ENCODE peak calls at places on chromosomes 16 and 17, in four cellular contexts. Y is K562, U is GM12878, O is fibroblast of lung. I is an unnamed sample.

GRCh38 chr16:56111100-56111499 is 80.2 kb upstream of the GNAO1 start:
- DNase-seq in U (no peak), O (no peak), Y (no peak), I (no peak)

GRCh38 chr16:11876306-11876705 is 25.0 kb upstream of the RSL1D1 start:
- DNase-seq in U (no peak), Y (no peak), O (no peak), I (no peak)

GRCh38 chr16:1310832-1311200 is 1.4 kb downstream of the UBE2I start:
- DNase-seq in U (no peak), Y (no peak), O (no peak), I (peak; percentile 71)

GRCh38 chr17:39205112-39205526 is 5.0 kb downstream of the RPL19 start:
- DNase-seq in Y (no peak), U (no peak), O (no peak), I (no peak)

GRCh38 chr16:27363797-27364196 is 38.2 kb upstream of the IL21R start:
- DNase-seq in U (no peak), O (no peak), Y (no peak), I (no peak)

GRCh38 chr16:78720416-78720815 is 621.0 kb downstream of the WWOX start:
- DNase-seq in Y (no peak), O (no peak), U (no peak), I (no peak)

GRCh38 chr16:31460582-31461002 is 1.3 kb downstream of the ARMC5 start:
- DNase-seq in U (no peak), O (peak; percentile 50), Y (peak; percentile 9), I (peak; percentile 67)

GRCh38 chr17:59848385-59848668 is 44.4 kb downstream of the TUBD1 start:
- DNase-seq in U (no peak), O (no peak), Y (no peak), I (no peak)

GRCh38 chr17:44198721-44199552 is 747 bp downstream of the ATXN7L3 start:
- DNase-seq in Y (peak; percentile 91), O (peak; percentile 30), U (no peak), I (peak; percentile 77)

GRCh38 chr16:81581107-81581506 is 136.5 kb downstream of the CMIP start:
- DNase-seq in O (peak; percentile 77), U (no peak), Y (no peak), I (no peak)

GRCh38 chr16:964696-965395 is 5.9 kb downstream of the LMF1 start:
- DNase-seq in O (peak; percentile 47), U (no peak), Y (no peak), I (no peak)

GRCh38 chr16:69078073-69078472 is 27.4 kb upstream of the HAS3 start:
- DNase-seq in U (no peak), Y (no peak), O (no peak), I (no peak)

GRCh38 chr16:68739964-68740627 is 3.0 kb downstream of the CDH1 start:
- DNase-seq in U (no peak), O (no peak), Y (no peak), I (peak; percentile 27)

GRCh38 chr16:15810411-15810810 is 46.4 kb downstream of the MYH11 start:
- DNase-seq in Y (no peak), O (peak; percentile 36), U (no peak), I (no peak)

GRCh38 chr16:53826658-53827057 is 122.7 kb downstream of the FTO start:
- DNase-seq in Y (no peak), O (no peak), U (no peak), I (no peak)

GRCh38 chr16:68335175-68335574 is 24.4 kb downstream of the PRMT7 start:
- DNase-seq in Y (no peak), O (peak; percentile 50), U (no peak), I (no peak)

GRCh38 chr17:19724501-19725420 is 8.4 kb upstream of the SLC47A2 start:
- DNase-seq in U (no peak), Y (no peak), O (peak; percentile 9), I (no peak)

GRCh38 chr16:24685539-24686432 is 43.7 kb upstream of the TNRC6A start:
- DNase-seq in Y (peak; percentile 18), O (peak; percentile 83), U (no peak), I (no peak)

GRCh38 chr16:83813818-83814653 is 6.3 kb downstream of the HSBP1 start:
- DNase-seq in Y (no peak), O (peak; percentile 74), U (no peak), I (peak; percentile 14)

GRCh38 chr16:58507963-58508670 is 7.2 kb upstream of the SETD6 start:
- DNase-seq in Y (no peak), U (no peak), O (no peak), I (no peak)

GRCh38 chr17:32498362-32498761 is 11.6 kb downstream of the CDK5R1 start:
- DNase-seq in U (no peak), Y (no peak), O (no peak), I (no peak)

GRCh38 chr17:4054446-4054845 is 88.4 kb downstream of the ZZEF1 start:
- DNase-seq in Y (no peak), O (no peak), U (no peak), I (no peak)

GRCh38 chr17:4719146-4719545 is 8.7 kb downstream of the ARRB2 start:
- DNase-seq in O (no peak), U (no peak), Y (no peak), I (no peak)

GRCh38 chr17:78774456-78774855 is 7.6 kb downstream of the CYTH1 start:
- DNase-seq in Y (no peak), U (no peak), O (no peak), I (peak; percentile 47)
- H3K27ac ChIP-seq in Y (no peak overlapping the region), U (peak overlapping the region; percentile 97), O (no peak overlapping the region), I (peak overlapping the region; percentile 82)

GRCh38 chr16:49775581-49775980 is 80.3 kb downstream of the ZNF423 start:
- DNase-seq in O (no peak), U (no peak), Y (no peak), I (no peak)
- H3K4me2 ChIP-seq in O (no peak overlapping the region), U (no peak overlapping the region), Y (no peak overlapping the region), I (no peak overlapping the region)

GRCh38 chr16:29717113-29717512 is 28.7 kb downstream of the C16orf54 start:
- DNase-seq in Y (no peak), U (no peak), O (no peak), I (no peak)

GRCh38 chr16:29712770-29713169 is 33.0 kb downstream of the C16orf54 start:
- DNase-seq in U (no peak), Y (no peak), O (no peak), I (no peak)

GRCh38 chr16:29710227-29711219 is 31.5 kb downstream of the QPRT start:
- DNase-seq in Y (peak; percentile 39), U (no peak), O (peak; percentile 78), I (peak; percentile 83)

GRCh38 chr16:29714972-29715371 is 30.8 kb downstream of the C16orf54 start:
- DNase-seq in Y (no peak), U (no peak), O (no peak), I (no peak)

DNA sequence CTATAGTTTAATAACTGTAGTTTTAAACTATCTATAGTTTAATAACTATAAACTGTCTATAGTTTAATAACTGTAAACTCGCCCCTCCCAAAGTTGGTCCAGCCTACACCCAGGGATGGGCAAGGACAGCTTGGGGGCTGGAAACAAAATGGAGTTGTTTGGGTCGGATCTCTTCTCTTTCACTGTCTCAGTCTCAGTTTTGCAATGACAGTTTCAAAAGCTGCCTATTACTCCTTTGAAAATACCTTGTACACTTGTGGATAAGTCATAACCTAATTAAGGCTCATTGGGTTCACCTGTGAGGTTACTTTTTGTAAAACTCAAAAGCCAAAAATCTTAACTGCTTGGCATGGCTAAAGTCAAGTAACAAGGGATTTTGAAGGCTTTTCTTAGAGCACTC is 31.4 kb downstream of the C16orf54 start:
- DNase-seq in U (no peak), O (no peak), Y (no peak), I (no peak)
- H3K4me3 ChIP-seq in U (no peak overlapping the region), O (no peak overlapping the region), Y (no peak overlapping the region), I (no peak overlapping the region)

GRCh38 chr17:73827627-73828241 is 183.5 kb upstream of the SDK2 start:
- DNase-seq in U (no peak), O (no peak), Y (no peak), I (no peak)
- H3K27ac ChIP-seq in U (no peak overlapping the region), O (no peak overlapping the region), Y (no peak overlapping the region), I (no peak overlapping the region)

DNA sequence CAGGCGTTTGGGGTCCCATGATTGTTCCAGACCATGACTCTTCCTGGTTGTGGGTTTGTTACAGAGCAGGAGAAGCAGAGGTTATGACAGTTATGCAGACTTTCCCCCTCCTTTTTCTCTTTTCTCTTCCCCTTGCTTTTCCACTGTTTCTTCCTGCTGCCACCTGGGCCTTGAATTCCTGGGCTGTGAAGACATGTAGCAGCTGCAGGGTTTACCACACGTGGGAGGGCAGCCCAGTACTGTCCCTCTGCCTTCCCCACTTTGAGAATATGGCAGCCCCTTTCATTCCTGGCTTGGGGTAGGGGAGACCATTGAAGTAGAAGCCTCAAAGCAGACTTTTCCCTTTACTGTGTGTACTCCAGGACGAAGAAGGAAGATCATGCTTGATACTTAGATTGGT is 7.9 kb upstream of the TACO1 start:
- DNase-seq in Y (no peak), O (no peak), U (no peak), I (no peak)
- H3K4me2 ChIP-seq in Y (no peak overlapping the region), O (no peak overlapping the region), U (no peak overlapping the region), I (no peak overlapping the region)